ENCODE peak calls at places on chromosome 15, in eight cellular contexts. B, I, T, H, L, W, G and Q are unnamed samples.
A peak's percentile ranks its signal among the peaks of the same experiment; 100 is the strongest.

GRCh38 chr15:70095387-70096214 is 2.1 kb downstream of the TLE3 start:
- DNase-seq in H (peak; percentile 89), G (peak; percentile 69), W (peak; percentile 81), B (peak; percentile 79), T (peak; percentile 71), I (peak; percentile 85), L (peak; percentile 36), Q (peak; percentile 72)

GRCh38 chr15:29676961-29677402 is 145.3 kb downstream of the TJP1 start:
- DNase-seq in T (no peak), I (no peak), G (no peak), W (no peak), H (no peak), L (no peak), B (no peak), Q (no peak)

GRCh38 chr15:39580630-39581500 is at the start of gene THBS1:
- DNase-seq in L (no peak), G (peak; percentile 60), I (peak; percentile 33), B (peak; percentile 96), T (peak; percentile 84), H (peak; percentile 98), W (peak; percentile 85), Q (peak; percentile 97)

GRCh38 chr15:69570997-69571396 is 118.4 kb downstream of the RPLP1 start:
- DNase-seq in I (no peak), H (no peak), G (no peak), W (no peak), L (no peak), T (no peak), B (no peak), Q (no peak)

GRCh38 chr15:31463521-31464102 is 137.0 kb downstream of the KLF13 start:
- DNase-seq in H (no peak), G (no peak), B (no peak), L (no peak), I (no peak), W (peak; percentile 26), T (no peak), Q (no peak)

GRCh38 chr15:46312133-46312740 is 677.4 kb downstream of the SQOR start:
- DNase-seq in H (no peak), T (no peak), W (peak; percentile 70), B (peak; percentile 82), G (peak; percentile 42), I (peak; percentile 59), L (peak; percentile 37), Q (peak; percentile 77)

GRCh38 chr15:32042269-32042996 is 12.1 kb downstream of the CHRNA7 start:
- DNase-seq in W (no peak), T (no peak), I (peak; percentile 6), H (no peak), G (no peak), B (no peak), L (no peak), Q (no peak)

GRCh38 chr15:73802336-73803105 is 49.4 kb upstream of the INSYN1 start:
- DNase-seq in I (no peak), L (no peak), W (no peak), G (no peak), B (peak; percentile 81), T (peak; percentile 83), H (no peak), Q (peak; percentile 73)